ENCODE peak calls at places on chromosomes 4 and X, in four cellular contexts. N is stimulated activated CD8-positive, alpha-beta memory T cell treated with anti-CD3 and anti-CD28 coated beads, Interleukin-4, amount 100 ng/mL, for 4 hours; A is activated gamma-delta T cell treated with anti-CD3 and anti-CD28 coated beads, Interleukin-2, amount 50 U/mL, for 16 hours; G is NCI-H1436. X is an unnamed sample.

GRCh38 chrX:55088795-55089489 is at the start of gene PAGE2:
- DNase-seq in N (no peak), A (no peak), G (no peak), X (no peak)

GRCh38 chr4:6475492-6476020 is 3.1 kb upstream of the PPP2R2C start:
- DNase-seq in N (no peak), A (no peak), G (no peak), X (no peak)

GRCh38 chr4:23956601-23957364 is 66.9 kb upstream of the PPARGC1A start:
- DNase-seq in N (no peak), A (no peak), G (no peak), X (no peak)

GRCh38 chrX:13223868-13224555 is 95.8 kb downstream of the ATXN3L start:
- DNase-seq in N (no peak), A (no peak), G (no peak), X (peak)

GRCh38 chrX:31199051-31199769 is 127.4 kb upstream of the FTHL17 start:
- DNase-seq in N (no peak), A (no peak), G (no peak), X (no peak)

GRCh38 chr4:30716158-30716557 is 4.0 kb upstream of the PCDH7 start:
- DNase-seq in N (no peak), A (no peak), G (no peak), X (no peak)

GRCh38 chrX:34365482-34365881 is 233.4 kb upstream of the FAM47A start:
- DNase-seq in N (no peak), A (no peak), G (no peak), X (no peak)

GRCh38 chrX:10832103-10832502 is 211.7 kb upstream of the MID1 start:
- DNase-seq in N (no peak), A (no peak), G (no peak), X (no peak)

GRCh38 chr4:139873111-139873866 is 207.7 kb downstream of the MGST2 start:
- DNase-seq in N (no peak), A (no peak), G (no peak), X (no peak)

GRCh38 chrX:123797543-123798447 is 62.1 kb upstream of the XIAP start:
- DNase-seq in N (no peak), A (no peak), G (no peak), X (no peak)

GRCh38 chr4:8238061-8238511 is 31.5 kb upstream of the HTRA3 start:
- DNase-seq in N (no peak), A (no peak), G (no peak), X (peak)